ENCODE peak calls at places on chromosome 13, in eight cellular contexts. G is Peyer's patch, K is prostate gland, A is body of pancreas, H is right lobe of liver, O is heart left ventricle, J is uterus, Z is adrenal gland. L is an unnamed sample.

GRCh38 chr13:30676672-30677071 is 58.7 kb upstream of the ALOX5AP start:
- DNase-seq in G (no peak), K (no peak), A (no peak), H (no peak), O (no peak), J (no peak), Z (no peak), L (no peak)

GRCh38 chr13:63012016-63012415 is 1596.4 kb upstream of the PCDH20 start:
- DNase-seq in G (no peak), K (no peak), A (no peak), H (no peak), O (no peak), J (no peak), Z (no peak), L (no peak)

GRCh38 chr13:105465745-105466144 is 1069.7 kb downstream of the EFNB2 start:
- DNase-seq in G (no peak), K (no peak), A (no peak), H (no peak), O (no peak), J (no peak), Z (no peak), L (no peak)

GRCh38 chr13:23851106-23851505 is 38.1 kb downstream of the MIPEP start:
- DNase-seq in G (no peak), K (no peak), A (no peak), H (no peak), O (no peak), J (no peak), Z (no peak), L (no peak)

GRCh38 chr13:113491418-113491883 is 940 bp upstream of the DCUN1D2 start:
- DNase-seq in G (no peak), K (no peak), A (peak; percentile 54), H (no peak), O (no peak), J (no peak), Z (peak; percentile 76), L (no peak)

GRCh38 chr13:113114511-113115362 is 7.9 kb upstream of the F10 start:
- DNase-seq in G (peak; percentile 32), K (no peak), A (no peak), H (peak; percentile 37), O (no peak), J (no peak), Z (peak; percentile 48), L (no peak)

GRCh38 chr13:112443191-112444000 is 67.2 kb downstream of the SPACA7 start:
- DNase-seq in G (no peak), K (no peak), A (no peak), H (peak; percentile 51), O (peak; percentile 41), J (no peak), Z (peak; percentile 42), L (no peak)

GRCh38 chr13:98910501-98910951 is 67.3 kb downstream of the DOCK9 start:
- DNase-seq in G (no peak), K (no peak), A (no peak), H (no peak), O (no peak), J (peak; percentile 34), Z (peak; percentile 58), L (no peak)

GRCh38 chr13:25171517-25172302 is at the start of gene AMER2:
- DNase-seq in G (no peak), K (no peak), A (peak; percentile 61), H (no peak), O (no peak), J (no peak), Z (peak; percentile 83), L (peak; percentile 20)

GRCh38 chr13:75383064-75383715 is 98.8 kb downstream of the TBC1D4 start:
- DNase-seq in G (no peak), K (no peak), A (no peak), H (no peak), O (no peak), J (no peak), Z (no peak), L (no peak)

GRCh38 chr13:112779856-112780604 is 90.2 kb downstream of the ATP11A start:
- DNase-seq in G (no peak), K (no peak), A (no peak), H (no peak), O (no peak), J (no peak), Z (peak; percentile 44), L (no peak)

GRCh38 chr13:63288576-63288975 is 1872.9 kb upstream of the PCDH20 start:
- DNase-seq in G (no peak), K (no peak), A (no peak), H (no peak), O (no peak), J (no peak), Z (no peak), L (no peak)

GRCh38 chr13:42177189-42177588 is 94.8 kb upstream of the AKAP11 start:
- DNase-seq in G (no peak), K (no peak), A (no peak), H (no peak), O (no peak), J (no peak), Z (no peak), L (no peak)

GRCh38 chr13:100674363-100674847 is at the start of gene TMTC4:
- DNase-seq in G (peak; percentile 82), K (no peak), A (no peak), H (no peak), O (no peak), J (no peak), Z (no peak), L (no peak)

GRCh38 chr13:114096811-114097503 is 35.5 kb downstream of the RASA3 start:
- DNase-seq in G (peak; percentile 37), K (no peak), A (no peak), H (peak; percentile 44), O (peak; percentile 43), J (peak; percentile 13), Z (peak; percentile 64), L (no peak)

GRCh38 chr13:44141213-44141724 is 232.4 kb upstream of the SERP2 start:
- DNase-seq in G (no peak), K (no peak), A (peak; percentile 28), H (no peak), O (no peak), J (no peak), Z (peak; percentile 63), L (no peak)

GRCh38 chr13:45086484-45086883 is 33.8 kb upstream of the GTF2F2 start:
- DNase-seq in G (no peak), K (no peak), A (no peak), H (no peak), O (no peak), J (no peak), Z (no peak), L (no peak)

GRCh38 chr13:25429466-25429865 is 57.7 kb downstream of the ATP8A2 start:
- DNase-seq in G (no peak), K (no peak), A (no peak), H (no peak), O (no peak), J (no peak), Z (no peak), L (no peak)

DNA sequence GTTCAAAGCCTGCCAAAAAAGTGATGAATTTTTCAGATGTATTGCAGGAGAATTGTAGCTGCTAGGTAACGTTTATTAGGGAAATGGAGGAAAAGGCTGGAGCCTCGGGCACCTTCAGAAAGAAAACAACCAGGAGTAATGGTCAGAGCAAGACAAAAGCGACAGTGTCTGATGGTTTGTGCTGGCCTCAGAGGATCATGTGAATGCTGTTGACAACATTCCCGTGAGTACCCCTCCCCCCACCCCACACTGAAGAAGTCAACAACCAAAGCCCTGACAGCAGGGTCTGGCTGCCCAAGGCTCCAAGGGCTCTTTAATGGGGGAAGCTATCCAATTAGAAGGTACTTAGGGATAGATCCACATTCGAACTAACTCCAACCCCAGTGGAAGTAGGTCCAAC is 95.4 kb downstream of the OXGR1 start:
- DNase-seq in G (no peak), K (no peak), A (no peak), H (no peak), O (no peak), J (no peak), Z (no peak), L (no peak)
- H3K36me3 ChIP-seq in G (no peaks in the 10 kb centered on the region), K (no peaks in the 10 kb centered on the region), A (no peaks in the 10 kb centered on the region), H (no peaks in the 10 kb centered on the region), O (no peaks in the 10 kb centered on the region), J (no peaks in the 10 kb centered on the region), Z (no peaks in the 10 kb centered on the region), L (no peaks in the 10 kb centered on the region)

GRCh38 chr13:39840201-39840600 is 184.7 kb downstream of the COG6 start:
- DNase-seq in G (no peak), K (no peak), A (no peak), H (no peak), O (no peak), J (no peak), Z (no peak), L (no peak)

GRCh38 chr13:39836038-39836437 is 180.6 kb downstream of the COG6 start:
- DNase-seq in G (no peak), K (no peak), A (no peak), H (no peak), O (no peak), J (no peak), Z (no peak), L (no peak)

DNA sequence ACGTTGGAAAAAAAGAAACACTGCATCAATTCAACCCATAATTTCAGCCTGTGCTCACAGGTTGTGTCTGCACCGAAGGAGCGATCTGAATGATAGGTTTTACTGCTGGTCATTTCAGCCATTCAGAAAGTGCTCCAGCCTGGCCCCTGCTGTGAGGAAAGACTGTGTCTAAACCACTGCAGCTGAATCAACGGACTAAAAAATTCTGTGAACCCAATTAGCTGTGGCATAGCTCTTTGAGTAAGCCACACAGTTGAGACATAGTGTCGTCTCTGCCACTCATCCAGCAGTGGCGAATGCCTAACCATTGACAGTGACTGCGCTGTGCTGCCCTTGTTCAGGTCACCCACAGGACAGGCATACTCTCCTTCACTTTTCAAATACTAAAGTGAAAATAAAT is 179.8 kb downstream of the COG6 start:
- DNase-seq in G (no peak), K (no peak), A (no peak), H (no peak), O (no peak), J (no peak), Z (no peak), L (no peak)
- TF ChIP-seq POLR2A in G (no peak), K (no peak), A (no peak), H (no peak), O (no peak), J (no peak), Z (no peak), L (no peak)

DNA sequence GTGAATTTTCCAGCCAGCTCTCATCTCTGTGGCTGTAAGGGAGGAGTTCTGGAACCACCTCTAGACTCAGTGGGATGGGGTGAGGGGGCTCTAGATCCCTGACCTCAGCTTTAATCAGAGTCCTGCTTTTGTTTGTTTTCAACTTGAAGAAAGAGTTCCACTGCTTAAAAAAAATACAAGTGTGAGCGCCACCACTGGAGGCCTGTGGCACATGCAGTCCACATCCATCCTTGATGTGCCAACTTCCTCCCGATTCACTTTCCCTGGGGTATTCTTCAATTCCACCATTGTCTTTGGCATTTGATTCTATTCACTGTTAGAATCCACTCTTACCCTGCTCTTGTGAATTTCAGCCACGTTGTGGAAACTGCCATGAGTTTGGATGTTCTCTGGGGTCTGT is 62.4 kb upstream of the GJB6 start:
- DNase-seq in G (no peak), K (no peak), A (no peak), H (no peak), O (no peak), J (no peak), Z (no peak), L (no peak)
- TF ChIP-seq CTCF in G (no peak), K (no peak), A (no peak), H (no peak), O (no peak), J (no peak), Z (no peak), L (peak; percentile 15)

DNA sequence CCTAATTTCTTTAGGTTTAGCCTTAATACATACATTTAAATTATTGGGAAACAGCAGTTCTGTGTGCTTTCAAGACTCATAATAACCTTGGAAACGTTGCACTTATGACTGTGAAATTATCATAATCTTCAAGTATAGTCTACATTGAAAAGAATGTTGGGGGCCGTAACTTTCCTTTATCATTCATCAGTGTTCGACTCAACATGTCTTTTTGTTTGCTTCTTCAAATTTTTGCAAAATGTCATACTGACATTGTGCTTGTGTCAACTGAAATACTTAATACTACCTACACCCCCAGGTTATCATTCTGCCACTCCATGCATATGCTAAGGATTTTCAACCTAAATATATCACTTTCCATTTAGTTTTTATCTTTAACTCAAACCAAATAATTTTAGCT is 1562.9 kb downstream of the OLFM4 start:
- DNase-seq in G (no peak), K (no peak), A (no peak), H (no peak), O (no peak), J (no peak), Z (no peak), L (no peak)
- H3K36me3 ChIP-seq in G (no peaks in the 10 kb centered on the region), K (no peaks in the 10 kb centered on the region), A (no peaks in the 10 kb centered on the region), H (no peaks in the 10 kb centered on the region), O (no peaks in the 10 kb centered on the region), J (no peaks in the 10 kb centered on the region), Z (no peaks in the 10 kb centered on the region), L (no peaks in the 10 kb centered on the region)